ENCODE peak calls at places on chromosomes 1 and 21, in five cellular contexts. P is sigmoid colon, W is HepG2, N is stomach, Q is SK-N-SH. G is an unnamed sample. For H3K36me3, the result is how much of the 10 kb centered on the place peaks cover.

GRCh38 chr1:19357299-19357698 is 45.2 kb downstream of the SLC66A1 start:
- DNase-seq in P (no peak), W (no peak), N (no peak), Q (no peak), G (no peak)

GRCh38 chr1:15299811-15300210 is 52.8 kb downstream of the FHAD1 start:
- DNase-seq in P (no peak), W (no peak), N (no peak), Q (no peak), G (no peak)

GRCh38 chr21:29961291-29962027 is 21.7 kb upstream of the GRIK1 start:
- DNase-seq in P (no peak), W (no peak), N (no peak), Q (no peak), G (no peak)

GRCh38 chr1:221760895-221761294 is 19.0 kb upstream of the DUSP10 start:
- DNase-seq in P (no peak), W (no peak), N (no peak), Q (no peak), G (no peak)

GRCh38 chr1:220685879-220686278 is 4.3 kb upstream of the C1orf115 start:
- DNase-seq in P (no peak), W (peak), N (no peak), Q (no peak), G (no peak)

GRCh38 chr1:43452789-43453441 is 816 bp downstream of the HYI start:
- DNase-seq in P (peak), W (no peak), N (peak), Q (no peak), G (no peak)

GRCh38 chr21:14916676-14917141 is 148.1 kb downstream of the NRIP1 start:
- DNase-seq in P (no peak), W (no peak), N (no peak), Q (no peak), G (peak)

GRCh38 chr1:44390277-44390676 is 14.8 kb upstream of the RNF220 start:
- DNase-seq in P (no peak), W (peak), N (no peak), Q (no peak), G (no peak)

GRCh38 chr1:4464478-4464877 is 189.9 kb upstream of the AJAP1 start:
- DNase-seq in P (no peak), W (no peak), N (no peak), Q (no peak), G (no peak)

GRCh38 chr21:42466700-42467612 is 29.1 kb downstream of the RSPH1 start:
- DNase-seq in P (no peak), W (peak), N (no peak), Q (no peak), G (peak)

GRCh38 chr1:67078291-67078690 is 24.3 kb upstream of the SLC35D1 start:
- DNase-seq in P (no peak), W (no peak), N (no peak), Q (no peak), G (no peak)

GRCh38 chr21:38909109-38909508 is 103.4 kb downstream of the ETS2 start:
- DNase-seq in P (no peak), W (peak), N (no peak), Q (no peak), G (no peak)

GRCh38 chr1:119712342-119713038 is 756 bp downstream of the PHGDH start:
- DNase-seq in P (peak), W (peak), N (peak), Q (peak), G (peak)

GRCh38 chr1:70714149-70714548 is 303.1 kb downstream of the CTH start:
- DNase-seq in P (no peak), W (no peak), N (no peak), Q (no peak), G (no peak)

GRCh38 chr1:185157599-185158469 is 867 bp downstream of the SWT1 start:
- DNase-seq in P (no peak), W (no peak), N (no peak), Q (no peak), G (no peak)

GRCh38 chr1:156284112-156284511 is at the start of gene TMEM79:
- DNase-seq in P (no peak), W (no peak), N (no peak), Q (no peak), G (peak)

GRCh38 chr1:245111073-245111472 is 43.7 kb upstream of the KIF26B start:
- DNase-seq in P (no peak), W (no peak), N (no peak), Q (no peak), G (no peak)

GRCh38 chr1:23980006-23980724 is at the start of gene SRSF10:
- DNase-seq in P (peak), W (peak), N (peak), Q (peak), G (peak)
- TF ChIP-seq EP300 in P (no peak), W (peak), N (no peak), Q (no peak), G (no peak)

GRCh38 chr1:109397451-109398342 is at the start of gene SORT1:
- DNase-seq in P (peak), W (peak), N (peak), Q (peak), G (peak)
- TF ChIP-seq POLR2AphosphoS5 in P (peak), W (peak), N (peak), Q (peak), G (no peak)

DNA sequence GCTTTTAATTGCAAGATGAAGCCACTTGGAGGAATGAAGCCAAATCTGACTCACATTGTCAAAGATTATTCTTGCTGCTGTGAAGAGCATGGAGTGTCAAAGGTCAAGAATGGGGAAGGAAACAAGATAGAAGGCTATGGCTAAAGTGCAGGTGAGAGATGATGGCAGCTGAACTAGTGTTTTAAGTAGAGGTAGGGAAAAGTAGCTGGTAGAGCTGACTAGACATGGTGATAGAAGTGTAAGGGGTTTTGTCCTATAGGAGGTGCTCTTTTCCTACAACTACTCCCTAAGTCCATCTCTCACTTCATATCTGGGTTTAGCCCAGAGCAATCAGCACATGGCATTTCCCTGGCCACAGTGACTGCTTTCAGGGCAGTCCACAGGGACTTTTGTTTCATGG is 11.8 kb downstream of the UBE2T start:
- DNase-seq in P (no peak), W (no peak), N (no peak), Q (no peak), G (no peak)
- H3K36me3 ChIP-seq in P (under half), W (under half), N (under half), Q (under half), G (under half)

GRCh38 chr1:91613594-91613993 is 112.9 kb downstream of the CDC7 start:
- DNase-seq in P (no peak), W (no peak), N (no peak), Q (no peak), G (peak)
- TF ChIP-seq EP300 in P (no peak), W (no peak), N (no peak), Q (no peak), G (no peak)

GRCh38 chr1:2545754-2546514 is 10.2 kb upstream of the TNFRSF14 start:
- DNase-seq in P (peak), W (peak), N (peak), Q (peak), G (peak)

GRCh38 chr1:2548068-2548589 is 8.0 kb upstream of the TNFRSF14 start:
- DNase-seq in P (peak), W (peak), N (peak), Q (peak), G (peak)

GRCh38 chr1:2544875-2545638 is 11.1 kb upstream of the TNFRSF14 start:
- DNase-seq in P (no peak), W (no peak), N (peak), Q (no peak), G (no peak)

GRCh38 chr1:2547210-2548067 is 8.7 kb upstream of the TNFRSF14 start:
- DNase-seq in P (no peak), W (no peak), N (no peak), Q (no peak), G (peak)

GRCh38 chr1:2546515-2547209 is 9.5 kb upstream of the TNFRSF14 start:
- DNase-seq in P (peak), W (peak), N (peak), Q (peak), G (peak)
- TF ChIP-seq POLR2AphosphoS5 in P (peak), W (peak), N (peak), Q (no peak), G (peak)

GRCh38 chr1:153662269-153662668 is 3.8 kb downstream of the SNAPIN start:
- DNase-seq in P (peak), W (no peak), N (no peak), Q (no peak), G (no peak)
- H3K36me3 ChIP-seq in P (half or more), W (half or more), N (half or more), Q (half or more), G (under half)

G was measured in transverse colon.